ENCODE peak calls at places on chromosomes 11 and 22, in ten cellular contexts. D, L, N, P, S, T, Z, Q, E and H are unnamed samples.

GRCh38 chr11:17431139-17431538 is 42.7 kb upstream of the KCNJ11 start:
- DNase-seq in S (no peak), L (no peak), D (no peak), Q (no peak), E (no peak), T (no peak), Z (no peak), P (no peak), N (no peak), H (no peak)

GRCh38 chr11:17683378-17684161 is 35.8 kb upstream of the MYOD1 start:
- DNase-seq in D (no peak), S (no peak), T (no peak), P (no peak), L (no peak), N (peak; percentile 58), E (peak; percentile 59), Q (no peak), Z (peak; percentile 84), H (peak; percentile 41)

GRCh38 chr22:44764373-44764772 is 12.0 kb downstream of the ARHGAP8 start:
- DNase-seq in Z (no peak), N (no peak), D (no peak), L (no peak), E (no peak), T (no peak), Q (no peak), P (no peak), S (no peak), H (no peak)

GRCh38 chr11:75264356-75264755 is 23.8 kb downstream of the TPBGL start:
- DNase-seq in E (no peak), L (no peak), Z (no peak), P (no peak), S (no peak), N (no peak), T (no peak), D (no peak), Q (no peak), H (no peak)

GRCh38 chr11:92894197-92894596 is 75.3 kb upstream of the MTNR1B start:
- DNase-seq in E (peak; percentile 62), N (no peak), D (no peak), T (no peak), Z (no peak), L (no peak), Q (no peak), S (no peak), P (no peak), H (no peak)

GRCh38 chr11:35274909-35275807 is 136.2 kb downstream of the CD44 start:
- DNase-seq in L (peak; percentile 67), N (no peak), E (peak; percentile 66), P (no peak), Q (no peak), D (peak; percentile 64), Z (no peak), S (peak; percentile 22), T (no peak), H (peak; percentile 77)

GRCh38 chr11:129267716-129268115 is 75.6 kb upstream of the ARHGAP32 start:
- DNase-seq in S (no peak), N (no peak), Q (no peak), Z (no peak), D (no peak), E (no peak), P (no peak), T (no peak), L (peak; percentile 10), H (no peak)

GRCh38 chr11:117830674-117831351 is 6.3 kb upstream of the FXYD2 start:
- DNase-seq in N (no peak), D (peak; percentile 21), E (no peak), L (no peak), P (no peak), S (peak; percentile 6), Z (no peak), T (no peak), Q (no peak), H (no peak)

GRCh38 chr11:104623518-104623917 is 274.7 kb downstream of the CASP12 start:
- DNase-seq in S (no peak), T (no peak), E (peak; percentile 22), Q (no peak), L (no peak), D (no peak), Z (peak; percentile 91), P (no peak), N (no peak), H (peak; percentile 82)

GRCh38 chr22:37483594-37484114 is 2.5 kb downstream of the MFNG start:
- DNase-seq in T (no peak), Q (no peak), P (no peak), Z (no peak), D (no peak), L (peak; percentile 10), E (peak; percentile 23), N (no peak), S (no peak), H (no peak)

GRCh38 chr11:62724171-62724570 is 3.1 kb downstream of the HNRNPUL2 start:
- DNase-seq in L (no peak), Z (no peak), D (no peak), N (no peak), P (no peak), S (no peak), Q (no peak), E (no peak), T (no peak), H (no peak)

GRCh38 chr11:2375964-2376551 is 1.1 kb upstream of the CD81 start:
- DNase-seq in S (no peak), L (no peak), T (no peak), N (peak; percentile 66), D (no peak), E (no peak), Z (no peak), P (no peak), Q (no peak), H (no peak)

GRCh38 chr11:100602716-100603115 is 84.4 kb upstream of the ARHGAP42 start:
- DNase-seq in Q (no peak), T (no peak), L (no peak), N (no peak), P (no peak), S (no peak), Z (no peak), D (no peak), E (peak; percentile 13), H (no peak)

GRCh38 chr22:24331468-24332440 is 61.1 kb downstream of the SPECC1L start:
- DNase-seq in E (peak; percentile 27), L (peak; percentile 62), Z (peak; percentile 63), P (no peak), T (no peak), N (no peak), D (no peak), Q (no peak), S (no peak), H (no peak)

GRCh38 chr11:1659478-1659877 is 29.9 kb downstream of the KRTAP5-5 start:
- DNase-seq in D (no peak), Q (no peak), P (no peak), L (no peak), T (no peak), Z (no peak), E (no peak), N (no peak), S (no peak), H (no peak)

GRCh38 chr11:116606060-116606459 is 166.7 kb downstream of the BUD13 start:
- DNase-seq in D (no peak), N (no peak), E (no peak), T (no peak), L (no peak), Q (no peak), S (no peak), P (no peak), Z (no peak), H (no peak)

GRCh38 chr11:130127509-130127908 is 32.1 kb upstream of the ST14 start:
- DNase-seq in E (no peak), S (no peak), Q (no peak), Z (no peak), T (no peak), D (no peak), P (no peak), L (no peak), N (no peak), H (no peak)

GRCh38 chr22:19543970-19544708 is 19.9 kb upstream of the CLDN5 start:
- DNase-seq in P (no peak), D (no peak), E (no peak), T (no peak), L (no peak), Q (no peak), Z (no peak), N (no peak), S (no peak), H (no peak)

GRCh38 chr11:129077191-129077590 is 114.9 kb downstream of the ARHGAP32 start:
- DNase-seq in E (no peak), L (no peak), N (no peak), Q (no peak), S (no peak), T (no peak), Z (no peak), P (no peak), D (no peak), H (no peak)

GRCh38 chr11:72519220-72519881 is 85.0 kb upstream of the CLPB start:
- DNase-seq in S (no peak), L (no peak), N (no peak), D (no peak), E (peak; percentile 29), Z (no peak), T (no peak), P (no peak), Q (no peak), H (no peak)

GRCh38 chr11:96136623-96137313 is 206.2 kb downstream of the MAML2 start:
- DNase-seq in L (no peak), Z (peak; percentile 63), Q (no peak), D (no peak), T (no peak), N (no peak), P (no peak), E (peak; percentile 41), S (no peak), H (no peak)

GRCh38 chr22:36966851-36967535 is 52.3 kb downstream of the TST start:
- DNase-seq in D (no peak), L (no peak), N (no peak), E (peak; percentile 8), T (no peak), Q (no peak), S (no peak), Z (peak; percentile 46), P (no peak), H (peak; percentile 27)

GRCh38 chr22:21632237-21632895 is at the start of gene CCDC116:
- DNase-seq in T (peak; percentile 62), N (no peak), Z (no peak), S (no peak), L (peak; percentile 95), E (no peak), Q (no peak), P (peak; percentile 51), D (no peak), H (no peak)

GRCh38 chr22:27489265-27489675 is 312.3 kb downstream of the MN1 start:
- DNase-seq in P (no peak), Z (peak; percentile 72), S (no peak), Q (no peak), T (no peak), D (peak; percentile 41), E (no peak), N (no peak), L (no peak), H (peak; percentile 50)

GRCh38 chr22:31085493-31085824 is 4.3 kb downstream of the SMTN start:
- DNase-seq in S (peak; percentile 66), Q (no peak), P (no peak), Z (no peak), D (no peak), E (no peak), T (no peak), L (peak; percentile 50), N (no peak), H (no peak)

GRCh38 chr11:65003282-65003681 is 6.5 kb upstream of the BATF2 start:
- DNase-seq in T (no peak), S (no peak), N (no peak), E (peak; percentile 39), Q (no peak), P (no peak), L (no peak), D (no peak), Z (peak; percentile 60), H (peak; percentile 38)

GRCh38 chr11:75114465-75114864 is 17.8 kb upstream of the OR2AT4 start:
- DNase-seq in T (no peak), S (no peak), D (no peak), Z (no peak), P (no peak), E (no peak), Q (no peak), L (no peak), N (no peak), H (no peak)

GRCh38 chr11:60841797-60842687 is at the start of gene CCDC86:
- DNase-seq in S (peak; percentile 96), Z (peak; percentile 94), D (peak; percentile 98), E (peak; percentile 92), L (peak; percentile 92), P (peak; percentile 99), T (peak; percentile 97), N (peak; percentile 90), Q (peak; percentile 98), H (peak; percentile 87)